ENCODE peak calls at places on chromosomes 2 and 18, in nine cellular contexts. L is DND-41, O is heart right ventricle, M is lower lobe of right lung, X is HepG2, K is kidney, C is colonic mucosa, T is fibroblast of lung, F is mammary epithelial cell. J is an unnamed sample.

GRCh38 chr2:168138369-168138768 is 109.0 kb downstream of the STK39 start:
- DNase-seq in L (no peak), O (no peak), M (no peak), X (no peak), K (peak; percentile 72), C (no peak), T (peak; percentile 55), F (no peak), J (no peak)

GRCh38 chr18:41756141-41756540 is 198.9 kb upstream of the PIK3C3 start:
- DNase-seq in L (no peak), O (no peak), M (no peak), X (no peak), K (no peak), C (no peak), T (no peak), F (no peak), J (no peak)

GRCh38 chr2:98269830-98270229 is 76.4 kb upstream of the CNGA3 start:
- DNase-seq in L (no peak), O (no peak), M (no peak), X (no peak), K (no peak), C (no peak), T (no peak), F (no peak), J (no peak)

GRCh38 chr2:214716811-214717560 is 92.5 kb downstream of the BARD1 start:
- DNase-seq in L (no peak), O (no peak), M (no peak), X (no peak), K (no peak), C (no peak), T (no peak), F (no peak), J (no peak)

GRCh38 chr2:20959252-20959651 is 84.6 kb downstream of the APOB start:
- DNase-seq in L (no peak), O (no peak), M (no peak), X (no peak), K (no peak), C (no peak), T (no peak), F (no peak), J (no peak)

GRCh38 chr2:194301946-194302345 is 1355.1 kb upstream of the SLC39A10 start:
- DNase-seq in L (no peak), O (no peak), M (no peak), X (no peak), K (no peak), C (no peak), T (no peak), F (no peak), J (no peak)

GRCh38 chr2:237733677-237734300 is 64.8 kb upstream of the RBM44 start:
- DNase-seq in L (no peak), O (peak; percentile 53), M (no peak), X (peak; percentile 90), K (no peak), C (no peak), T (no peak), F (no peak), J (no peak)

GRCh38 chr18:4510709-4511108 is 55.6 kb upstream of the DLGAP1 start:
- DNase-seq in L (no peak), O (no peak), M (no peak), X (no peak), K (no peak), C (no peak), T (peak; percentile 0), F (peak; percentile 0), J (no peak)

GRCh38 chr2:196459539-196459938 is 180.0 kb upstream of the CCDC150 start:
- DNase-seq in L (peak; percentile 19), O (no peak), M (no peak), X (no peak), K (no peak), C (no peak), T (peak; percentile 36), F (peak; percentile 17), J (no peak)

GRCh38 chr18:53268455-53268854 is 928.5 kb downstream of the DCC start:
- DNase-seq in L (no peak), O (no peak), M (no peak), X (no peak), K (no peak), C (no peak), T (no peak), F (no peak), J (no peak)

GRCh38 chr2:106192752-106193490 is 1.2 kb downstream of the UXS1 start:
- DNase-seq in L (peak; percentile 57), O (peak; percentile 29), M (peak; percentile 82), X (peak; percentile 43), K (peak; percentile 73), C (peak; percentile 53), T (peak; percentile 78), F (peak; percentile 93), J (peak; percentile 77)

GRCh38 chr18:36086186-36086585 is 18.8 kb upstream of the RPRD1A start:
- DNase-seq in L (no peak), O (no peak), M (no peak), X (no peak), K (no peak), C (no peak), T (no peak), F (no peak), J (no peak)

GRCh38 chr2:156331572-156332451 is 709 bp downstream of the NR4A2 start:
- DNase-seq in L (peak; percentile 35), O (peak; percentile 71), M (peak; percentile 86), X (no peak), K (peak; percentile 87), C (peak; percentile 72), T (peak; percentile 87), F (peak; percentile 78), J (peak; percentile 64)

GRCh38 chr18:74942319-74942910 is 266.5 kb downstream of the PTGR3 start:
- DNase-seq in L (no peak), O (no peak), M (no peak), X (no peak), K (no peak), C (no peak), T (no peak), F (no peak), J (no peak)

GRCh38 chr2:216111122-216111521 is 2.0 kb downstream of the XRCC5 start:
- DNase-seq in L (no peak), O (no peak), M (no peak), X (no peak), K (no peak), C (no peak), T (no peak), F (no peak), J (no peak)

DNA sequence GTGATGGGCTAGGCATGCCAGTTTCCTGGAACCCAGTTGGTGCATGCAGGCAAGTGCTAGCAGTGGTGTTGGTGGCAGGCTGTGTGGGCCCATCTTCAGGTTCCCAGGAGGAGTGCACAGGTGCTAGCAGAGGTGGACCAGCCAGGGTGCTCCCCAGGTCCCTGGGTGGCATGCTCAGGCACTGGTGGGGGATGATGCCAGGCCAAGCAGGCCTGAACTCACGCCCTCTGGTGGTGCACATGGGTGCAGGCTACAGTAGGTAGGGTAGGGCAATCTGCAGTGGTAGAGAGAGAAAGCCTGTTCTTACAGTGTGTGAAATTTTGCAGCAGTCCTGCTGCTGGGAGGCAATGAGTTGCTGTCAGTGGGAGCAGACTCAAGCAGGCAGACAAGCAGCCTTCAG is 1651.8 kb downstream of the DPP10 start:
- DNase-seq in L (no peak), O (no peak), M (no peak), X (no peak), K (no peak), C (no peak), T (no peak), F (no peak), J (no peak)
- TF ChIP-seq CTCF in L (peak; percentile 32), O (no peak), M (no peak), X (no peak), K (no peak), C (no peak), T (no peak), F (no peak), J (no peak)

GRCh38 chr2:121254748-121255147 is 30.3 kb downstream of the TFCP2L1 start:
- DNase-seq in L (no peak), O (no peak), M (peak; percentile 76), X (no peak), K (no peak), C (no peak), T (no peak), F (no peak), J (no peak)

GRCh38 chr2:121251497-121251896 is 33.5 kb downstream of the TFCP2L1 start:
- DNase-seq in L (no peak), O (no peak), M (no peak), X (no peak), K (no peak), C (no peak), T (no peak), F (no peak), J (no peak)

GRCh38 chr2:121253674-121254240 is 31.2 kb downstream of the TFCP2L1 start:
- DNase-seq in L (no peak), O (no peak), M (no peak), X (no peak), K (no peak), C (no peak), T (no peak), F (no peak), J (no peak)

GRCh38 chr2:121255363-121255762 is 29.6 kb downstream of the TFCP2L1 start:
- DNase-seq in L (no peak), O (no peak), M (no peak), X (no peak), K (no peak), C (peak; percentile 76), T (no peak), F (no peak), J (no peak)

GRCh38 chr2:121253021-121253673 is 31.9 kb downstream of the TFCP2L1 start:
- DNase-seq in L (no peak), O (no peak), M (no peak), X (no peak), K (no peak), C (no peak), T (no peak), F (no peak), J (no peak)
- H3K27ac ChIP-seq in L (no peak overlapping the region), O (no peak overlapping the region), M (no peak overlapping the region), X (no peak overlapping the region), K (peak overlapping the region; percentile 55), C (no peak overlapping the region), T (no peak overlapping the region), F (no peak overlapping the region), J (peak overlapping the region; percentile 6)

DNA sequence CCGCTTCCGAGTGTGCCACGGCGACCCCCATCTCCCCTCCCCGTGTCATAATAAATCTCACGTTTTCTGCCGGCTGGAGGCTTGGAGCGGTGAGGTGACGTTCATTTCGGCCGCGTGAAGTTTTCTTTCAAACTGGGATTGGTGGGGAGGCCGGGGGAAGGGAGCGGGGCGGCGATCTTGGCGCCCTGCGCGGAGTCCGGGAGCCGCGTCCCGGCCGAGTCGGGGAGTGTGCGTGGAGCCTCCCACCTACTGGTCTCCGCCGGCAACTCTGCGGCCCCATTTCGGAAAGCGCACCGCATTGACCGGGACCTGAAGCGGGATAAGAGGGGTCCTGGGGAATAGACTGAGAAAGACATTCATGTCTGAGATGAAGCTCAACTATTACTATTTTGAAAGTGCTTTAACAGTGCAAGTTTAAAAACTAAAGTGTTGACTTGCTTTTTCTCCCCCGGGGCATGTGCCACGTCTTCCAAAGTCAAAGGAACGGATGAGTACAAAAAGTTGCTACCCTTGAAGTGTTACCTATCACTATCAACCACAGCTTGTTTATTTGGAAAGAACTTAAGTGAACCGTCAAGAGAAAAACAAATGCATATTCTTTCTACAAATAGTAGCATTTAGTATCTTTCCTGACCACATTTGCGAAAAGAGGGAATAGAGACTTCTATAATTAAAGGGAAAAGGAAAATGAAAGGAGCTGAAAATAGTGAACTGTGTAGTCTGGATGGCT is 818 bp upstream of the IKZF2 start:
- DNase-seq in L (no peak), O (peak; percentile 60), M (peak; percentile 75), X (peak; percentile 27), K (peak; percentile 85), C (peak; percentile 61), T (peak; percentile 68), F (peak; percentile 71), J (peak; percentile 58)
- TF ChIP-seq CTCF in L (peak; percentile 46), O (peak; percentile 37), M (peak; percentile 30), X (peak; percentile 51), K (no peak), C (peak; percentile 32), T (peak; percentile 40), F (peak; percentile 59), J (peak; percentile 49)

GRCh38 chr2:6957910-6958615 is 40.9 kb downstream of the RNF144A start:
- DNase-seq in L (no peak), O (no peak), M (no peak), X (no peak), K (no peak), C (no peak), T (no peak), F (no peak), J (no peak)
- H3K27ac ChIP-seq in L (no peak overlapping the region), O (no peak overlapping the region), M (no peak overlapping the region), X (no peak overlapping the region), K (no peak overlapping the region), C (no peak overlapping the region), T (no peak overlapping the region), F (no peak overlapping the region), J (no peak overlapping the region)

J was measured in RWPE1.